ENCODE peak calls at places on chromosomes 6 and 20, in four cellular contexts. W is thoracic aorta, J is endodermal cell, H is SJCRH30. U is an unnamed sample.
A peak's percentile ranks its signal among the peaks of the same experiment; 100 is the strongest.

GRCh38 chr6:128806274-128806673 is 76.7 kb upstream of the LAMA2 start:
- DNase-seq in W (no peak), J (no peak), H (no peak), U (no peak)

GRCh38 chr6:36368921-36369880 is 18.3 kb downstream of the ETV7 start:
- DNase-seq in W (no peak), J (peak; percentile 42), H (peak; percentile 82), U (no peak)

GRCh38 chr6:130233332-130233731 is 10.6 kb upstream of the SAMD3 start:
- DNase-seq in W (no peak), J (no peak), H (no peak), U (no peak)

GRCh38 chr20:58439974-58440767 is 51.1 kb downstream of the VAPB start:
- DNase-seq in W (no peak), J (peak; percentile 10), H (no peak), U (no peak)

GRCh38 chr6:28988536-28989415 is 16.3 kb downstream of the ZNF311 start:
- DNase-seq in W (no peak), J (peak; percentile 98), H (no peak), U (no peak)

GRCh38 chr6:42292002-42292735 is 74.5 kb upstream of the MRPS10 start:
- DNase-seq in W (no peak), J (no peak), H (no peak), U (no peak)

GRCh38 chr6:145548941-145549652 is 186.2 kb downstream of the EPM2A start:
- DNase-seq in W (no peak), J (no peak), H (no peak), U (no peak)

GRCh38 chr6:137000825-137001224 is 43.9 kb downstream of the IL20RA start:
- DNase-seq in W (no peak), J (no peak), H (no peak), U (no peak)

GRCh38 chr20:38893485-38894090 is 32.6 kb upstream of the FAM83D start:
- DNase-seq in W (no peak), J (peak; percentile 94), H (peak; percentile 74), U (peak; percentile 51)

GRCh38 chr6:48229849-48230248 is 118.9 kb upstream of the PTCHD4 start:
- DNase-seq in W (no peak), J (no peak), H (no peak), U (no peak)

GRCh38 chr20:19275630-19276071 is 63.2 kb downstream of the SLC24A3 start:
- DNase-seq in W (no peak), J (no peak), H (no peak), U (peak; percentile 78)

GRCh38 chr6:106519460-106520394 is 109.6 kb downstream of the RTN4IP1 start:
- DNase-seq in W (no peak), J (no peak), H (peak; percentile 27), U (peak; percentile 37)

GRCh38 chr20:43022081-43022480 is 167.6 kb downstream of the PTPRT start:
- DNase-seq in W (no peak), J (no peak), H (no peak), U (no peak)

GRCh38 chr20:664151-664550 is 11.2 kb upstream of the SRXN1 start:
- DNase-seq in W (no peak), J (no peak), H (no peak), U (no peak)

GRCh38 chr20:59618131-59618530 is 13.8 kb downstream of the PHACTR3 start:
- DNase-seq in W (no peak), J (no peak), H (no peak), U (no peak)

GRCh38 chr6:36127462-36128016 is 2.8 kb upstream of the MAPK13 start:
- DNase-seq in W (peak; percentile 43), J (no peak), H (no peak), U (no peak)

GRCh38 chr20:44601801-44602204 is 19.4 kb downstream of the PKIG start:
- DNase-seq in W (peak; percentile 66), J (no peak), H (no peak), U (peak; percentile 87)

GRCh38 chr6:53741001-53741400 is 53.8 kb upstream of the LRRC1 start:
- DNase-seq in W (no peak), J (no peak), H (no peak), U (no peak)

GRCh38 chr6:12939314-12939713 is 222.7 kb downstream of the PHACTR1 start:
- DNase-seq in W (no peak), J (no peak), H (no peak), U (no peak)

GRCh38 chr20:63273635-63274380 is 1.2 kb downstream of the ARFGAP1 start:
- DNase-seq in W (no peak), J (no peak), H (no peak), U (no peak)

GRCh38 chr20:19269737-19270325 is 57.4 kb downstream of the SLC24A3 start:
- DNase-seq in W (no peak), J (peak; percentile 20), H (no peak), U (no peak)

GRCh38 chr6:11889574-11889973 is 111.0 kb upstream of the ADTRP start:
- DNase-seq in W (no peak), J (no peak), H (no peak), U (no peak)

GRCh38 chr6:159151266-159151855 is 17.8 kb upstream of the FNDC1 start:
- DNase-seq in W (no peak), J (peak; percentile 77), H (peak; percentile 27), U (peak; percentile 47)

GRCh38 chr20:46056970-46057855 is 28.2 kb downstream of the SLC12A5 start:
- DNase-seq in W (no peak), J (peak; percentile 94), H (peak; percentile 58), U (peak; percentile 30)

GRCh38 chr6:166266336-166266735 is 41.9 kb downstream of the PRR18 start:
- DNase-seq in W (no peak), J (no peak), H (no peak), U (no peak)

GRCh38 chr6:166485651-166486535 is 100.6 kb downstream of the RAMACL start:
- DNase-seq in W (no peak), J (no peak), H (no peak), U (no peak)

GRCh38 chr6:36655073-36655847 is 23.3 kb upstream of the CDKN1A start:
- DNase-seq in W (no peak), J (no peak), H (no peak), U (no peak)

GRCh38 chr6:36131517-36132220 is 1.4 kb downstream of the MAPK13 start:
- DNase-seq in W (no peak), J (no peak), H (peak; percentile 76), U (no peak)

GRCh38 chr6:151537561-151537960 is 43.7 kb downstream of the CCDC170 start:
- DNase-seq in W (no peak), J (no peak), H (no peak), U (no peak)

GRCh38 chr6:46366190-46366900 is 124.9 kb downstream of the RCAN2 start:
- DNase-seq in W (no peak), J (no peak), H (no peak), U (no peak)

GRCh38 chr20:51014797-51015722 is 7.8 kb downstream of the KCNG1 start:
- DNase-seq in W (no peak), J (peak; percentile 95), H (peak; percentile 78), U (no peak)

GRCh38 chr6:95905132-95905531 is 110.6 kb upstream of the FUT9 start:
- DNase-seq in W (no peak), J (no peak), H (no peak), U (no peak)

DNA sequence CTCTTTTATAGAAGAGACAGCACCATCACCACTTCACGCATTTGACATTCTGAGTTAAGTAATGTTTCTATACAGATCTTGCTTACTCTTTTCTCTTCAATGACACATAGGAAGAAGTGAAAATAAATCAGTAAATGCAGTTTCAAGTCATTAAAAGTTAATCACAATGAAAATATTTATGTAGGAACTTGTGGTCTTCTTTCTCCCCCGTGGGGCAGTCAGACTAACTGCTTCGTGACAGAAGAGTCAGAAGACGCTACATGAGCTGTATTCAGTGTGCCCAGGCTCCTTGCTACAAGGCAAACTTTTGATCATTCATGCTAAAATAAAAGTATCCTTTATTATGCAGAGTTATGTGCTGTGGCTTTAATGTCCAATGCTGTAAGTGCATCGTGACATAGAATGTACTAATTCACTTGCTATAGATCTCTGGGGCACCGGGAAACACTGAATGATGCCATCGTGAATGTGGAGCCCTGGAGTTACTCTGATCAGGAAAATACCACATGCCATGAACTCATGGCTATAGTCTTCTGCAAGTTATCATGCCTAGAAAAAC is 117.8 kb upstream of the TRAF3IP2 start:
- DNase-seq in W (no peak), J (no peak), H (no peak), U (no peak)
- H3K4me1 ChIP-seq in W (peaks cover 7% of the 10 kb centered on the region), J (no peaks in the 10 kb centered on the region), H (no peaks in the 10 kb centered on the region), U (peaks cover 13% of the 10 kb centered on the region)

DNA sequence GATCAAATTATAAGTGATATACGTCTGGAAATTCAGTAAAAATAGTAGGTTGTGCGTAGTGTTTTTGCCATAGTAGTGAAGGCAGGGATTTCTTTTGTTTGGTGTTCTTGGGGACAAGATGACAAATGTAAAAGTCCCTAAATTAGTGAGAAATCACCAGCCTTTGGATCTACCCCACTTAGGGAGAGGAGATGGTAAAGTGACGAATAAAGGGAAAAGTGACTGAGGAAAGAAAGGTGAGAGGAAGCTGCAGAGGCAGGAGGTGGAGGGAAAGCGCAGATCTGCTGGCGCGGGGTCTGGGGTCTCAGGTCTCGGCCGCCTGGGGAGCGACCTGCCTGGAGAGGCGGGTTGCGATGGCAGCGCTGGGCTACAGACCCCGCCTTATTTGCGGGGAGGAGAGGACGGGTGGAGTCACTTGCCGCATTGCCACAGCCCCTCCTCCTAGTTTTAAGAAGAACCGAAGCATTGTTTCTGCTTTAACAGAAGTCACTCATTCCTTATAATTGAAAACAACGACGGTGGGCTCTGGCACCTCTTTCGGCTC is 3.4 kb upstream of the LIN28B start:
- DNase-seq in W (no peak), J (peak; percentile 93), H (no peak), U (no peak)
- H3K27me3 ChIP-seq in W (peaks cover 50% of the 10 kb centered on the region), J (no peaks in the 10 kb centered on the region), H (no peaks in the 10 kb centered on the region), U (peaks cover 86% of the 10 kb centered on the region)

GRCh38 chr6:163446529-163446928 is 32.0 kb downstream of the QKI start:
- DNase-seq in W (no peak), J (no peak), H (no peak), U (no peak)

GRCh38 chr6:163442336-163442735 is 27.8 kb downstream of the QKI start:
- DNase-seq in W (no peak), J (no peak), H (no peak), U (no peak)

GRCh38 chr6:163449076-163449475 is 34.6 kb downstream of the QKI start:
- DNase-seq in W (no peak), J (no peak), H (no peak), U (no peak)

GRCh38 chr6:163438940-163439335 is 24.4 kb downstream of the QKI start:
- DNase-seq in W (no peak), J (no peak), H (peak; percentile 82), U (peak; percentile 59)

GRCh38 chr6:163443985-163444553 is 29.6 kb downstream of the QKI start:
- DNase-seq in W (no peak), J (no peak), H (no peak), U (no peak)
- H3K4me1 ChIP-seq in W (peaks cover 41% of the 10 kb centered on the region), J (no peaks in the 10 kb centered on the region), H (no peaks in the 10 kb centered on the region), U (peaks cover 9% of the 10 kb centered on the region)

GRCh38 chr6:3918474-3918873 is 69.3 kb downstream of the FAM50B start:
- DNase-seq in W (no peak), J (no peak), H (no peak), U (no peak)

GRCh38 chr6:3921663-3922062 is 72.5 kb downstream of the FAM50B start:
- DNase-seq in W (no peak), J (no peak), H (no peak), U (no peak)

GRCh38 chr6:3920321-3920720 is 71.1 kb downstream of the FAM50B start:
- DNase-seq in W (no peak), J (no peak), H (no peak), U (no peak)

GRCh38 chr6:3919849-3920248 is 70.7 kb downstream of the FAM50B start:
- DNase-seq in W (no peak), J (no peak), H (no peak), U (no peak)

GRCh38 chr6:3919130-3919628 is 70.0 kb downstream of the FAM50B start:
- DNase-seq in W (no peak), J (no peak), H (no peak), U (no peak)
- H3K27me3 ChIP-seq in W (no peaks in the 10 kb centered on the region), J (no peaks in the 10 kb centered on the region), H (no peaks in the 10 kb centered on the region), U (no peaks in the 10 kb centered on the region)